ENCODE peak calls at places on chromosomes 3 and 15, in four cellular contexts. A is cardiac fibroblast, E is testis, B is kidney. F is an unnamed sample.

GRCh38 chr15:36882487-36883108 is 217.8 kb downstream of the MEIS2 start:
- DNase-seq in A (peak; percentile 8), E (no peak), B (no peak), F (no peak)

GRCh38 chr15:70502576-70502975 is 260.8 kb downstream of the UACA start:
- DNase-seq in E (no peak), B (no peak), A (no peak), F (no peak)

GRCh38 chr15:68819451-68820204 is 1.1 kb downstream of the ANP32A start:
- DNase-seq in A (peak; percentile 59), E (peak; percentile 73), B (peak; percentile 81), F (no peak)

GRCh38 chr15:67030036-67030762 is 35.2 kb upstream of the SMAD3 start:
- DNase-seq in B (no peak), A (no peak), E (no peak), F (no peak)

GRCh38 chr3:189898559-189899153 is 222.0 kb downstream of the P3H2 start:
- DNase-seq in E (no peak), A (peak; percentile 72), B (no peak), F (no peak)

GRCh38 chr3:126433496-126434263 is 39.0 kb downstream of the CFAP100 start:
- DNase-seq in B (peak; percentile 41), A (no peak), E (peak; percentile 77), F (no peak)

GRCh38 chr3:61578667-61579367 is 17.4 kb downstream of the PTPRG start:
- DNase-seq in B (no peak), E (no peak), A (no peak), F (no peak)

GRCh38 chr3:196985298-196985697 is 16.7 kb upstream of the PIGZ start:
- DNase-seq in B (no peak), E (no peak), A (no peak), F (no peak)

GRCh38 chr3:152452318-152452717 is 183.6 kb downstream of the MBNL1 start:
- DNase-seq in B (no peak), A (peak; percentile 34), E (no peak), F (no peak)

GRCh38 chr3:150407818-150408231 is 273 bp upstream of the TSC22D2 start:
- DNase-seq in B (no peak), E (peak; percentile 97), A (peak; percentile 89), F (no peak)

GRCh38 chr3:97815149-97815917 is 6.5 kb upstream of the CRYBG3 start:
- DNase-seq in B (no peak), A (peak; percentile 36), E (no peak), F (no peak)

GRCh38 chr15:73954188-73955145 is 28.2 kb downstream of the LOXL1 start:
- DNase-seq in A (no peak), E (no peak), B (peak; percentile 75), F (no peak)

GRCh38 chr3:58193682-58194407 is 16.9 kb downstream of the DNASE1L3 start:
- DNase-seq in E (no peak), B (no peak), A (no peak), F (no peak)

GRCh38 chr3:11096266-11097135 is 57.8 kb upstream of the HRH1 start:
- DNase-seq in A (peak; percentile 90), B (peak; percentile 93), E (peak; percentile 69), F (peak; percentile 69)

GRCh38 chr15:85563328-85563727 is 182.9 kb downstream of the AKAP13 start:
- DNase-seq in E (no peak), A (peak; percentile 75), B (no peak), F (no peak)

GRCh38 chr3:51434746-51435323 is 43.8 kb downstream of the RBM15B start:
- DNase-seq in B (no peak), E (peak; percentile 74), A (peak; percentile 72), F (no peak)

GRCh38 chr15:94306700-94307650 is 75.6 kb downstream of the MCTP2 start:
- DNase-seq in B (no peak), A (peak; percentile 28), E (no peak), F (no peak)

GRCh38 chr3:58222161-58222724 is 11.5 kb upstream of the DNASE1L3 start:
- DNase-seq in A (no peak), E (no peak), B (no peak), F (no peak)

GRCh38 chr3:185366913-185367312 is 4.0 kb downstream of the MAP3K13 start:
- DNase-seq in B (no peak), E (no peak), A (no peak), F (no peak)

GRCh38 chr15:71276355-71276665 is 161.0 kb downstream of the THSD4 start:
- DNase-seq in B (no peak), E (no peak), A (no peak), F (no peak)

GRCh38 chr3:47427866-47428265 is 47.0 kb downstream of the PTPN23 start:
- DNase-seq in E (no peak), A (no peak), B (no peak), F (no peak)

GRCh38 chr15:90836296-90836871 is 32.0 kb upstream of the FURIN start:
- DNase-seq in A (peak; percentile 73), E (no peak), B (no peak), F (peak; percentile 59)

GRCh38 chr3:110568246-110568645 is 503.4 kb upstream of the NECTIN3 start:
- DNase-seq in B (no peak), E (no peak), A (peak; percentile 88), F (peak; percentile 49)

GRCh38 chr3:195580733-195581443 is 2.9 kb downstream of the APOD start:
- DNase-seq in A (peak; percentile 69), B (no peak), E (no peak), F (peak; percentile 13)

GRCh38 chr3:9732080-9732752 is 681 bp downstream of the BRPF1 start:
- DNase-seq in A (peak; percentile 9), B (peak; percentile 82), E (peak; percentile 65), F (no peak)

DNA sequence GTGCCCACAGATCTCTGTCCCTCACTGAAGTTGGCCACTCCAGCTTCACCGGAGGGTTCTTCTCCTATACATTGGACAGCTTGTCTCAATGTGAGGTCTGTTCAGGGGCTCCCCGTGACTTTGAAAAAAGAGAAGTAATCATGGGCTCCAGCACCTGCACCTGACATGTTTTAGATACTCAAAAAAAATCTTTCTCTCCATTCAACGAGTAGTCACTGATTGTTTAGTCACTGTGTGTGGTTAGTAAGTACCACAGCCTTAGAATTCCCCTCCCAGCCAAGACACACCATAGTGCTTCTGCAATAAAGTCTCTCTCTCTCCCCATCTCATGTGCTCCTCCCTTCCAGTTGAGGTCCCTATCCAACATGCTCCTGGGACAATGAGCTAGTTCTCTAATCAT is 18.6 kb downstream of the CCR9 start:
- DNase-seq in E (no peak), A (no peak), B (no peak), F (no peak)
- TF ChIP-seq CTCF in E (no peak), A (no peak), B (no peak), F (no peak)

DNA sequence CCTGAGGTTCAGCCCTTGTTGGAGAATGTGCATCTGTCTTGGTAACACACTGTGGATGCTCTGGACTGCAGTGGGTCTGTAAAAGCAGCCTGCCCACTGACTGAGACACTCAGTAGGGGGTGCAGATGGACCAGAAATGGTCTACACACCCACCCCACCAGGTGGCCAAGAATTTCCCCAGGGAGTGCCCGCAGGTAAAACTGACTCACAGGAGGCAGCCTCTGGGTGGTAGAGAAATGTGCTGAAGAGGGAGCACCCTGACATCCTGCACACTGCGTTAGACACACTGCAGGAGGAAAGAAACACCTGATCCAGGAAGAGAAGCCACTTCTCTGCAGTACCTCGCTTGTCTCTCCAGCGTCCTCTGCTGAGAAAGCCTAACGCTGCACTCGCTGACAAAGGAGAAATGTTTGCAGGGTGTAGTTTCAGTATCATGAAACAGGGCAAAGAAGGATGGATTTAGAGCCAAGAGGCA is 109.5 kb upstream of the ABHD17C start:
- DNase-seq in A (no peak), B (no peak), E (no peak), F (no peak)
- TF ChIP-seq CTCF in A (no peak), B (no peak), E (no peak), F (no peak)

GRCh38 chr15:72532991-72533601 is 59.0 kb downstream of the ARIH1 start:
- DNase-seq in B (no peak), A (no peak), E (no peak), F (no peak)
- TF ChIP-seq CTCF in B (peak; percentile 30), A (peak; percentile 47), E (no peak), F (peak; percentile 25)

GRCh38 chr15:65409284-65409631 is 13.5 kb downstream of the IGDCC4 start:
- DNase-seq in A (peak; percentile 92), E (no peak), B (no peak), F (peak; percentile 93)
- TF ChIP-seq CTCF in A (peak; percentile 2), E (no peak), B (no peak), F (peak; percentile 16)

DNA sequence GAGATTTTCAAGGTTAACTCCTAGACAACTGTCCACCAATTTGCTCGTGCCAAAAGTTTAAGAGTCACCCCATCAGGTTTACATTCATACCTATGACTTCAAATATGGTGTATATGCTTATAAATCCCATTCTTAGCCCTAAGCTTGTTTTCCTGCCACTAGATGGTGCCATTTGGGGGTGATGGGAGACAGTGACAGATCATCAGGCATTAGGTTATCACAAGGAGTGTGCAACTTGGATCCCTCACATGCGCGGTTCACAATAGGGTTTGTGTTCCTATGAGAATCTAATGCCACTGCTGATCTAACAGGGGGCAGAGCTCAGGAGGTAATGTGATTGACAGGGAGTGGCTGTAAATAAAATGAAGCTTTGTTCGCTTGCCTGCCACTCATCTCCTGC is 182.7 kb downstream of the CNTN6 start:
- DNase-seq in A (peak; percentile 7), E (peak; percentile 54), B (no peak), F (no peak)
- TF ChIP-seq CTCF in A (no peak), E (peak; percentile 19), B (peak; percentile 11), F (no peak)

GRCh38 chr3:179837374-179837773 is 184.5 kb downstream of the USP13 start:
- DNase-seq in E (no peak), A (peak; percentile 27), B (no peak), F (no peak)
- TF ChIP-seq CTCF in E (no peak), A (no peak), B (no peak), F (peak; percentile 13)

F was measured in AG04450.